ENCODE peak calls at places on chromosomes 16 and 17, in ten cellular contexts. T is trophoblast cell, B is sigmoid colon, G is fibroblast of lung, C is neural progenitor cell, E is cardiac muscle cell, U is tibial artery, A is ovary, X is SK-N-SH, S is left ventricle myocardium inferior. K is an unnamed sample.
A peak's percentile ranks its signal among the peaks of the same experiment; 100 is the strongest.

GRCh38 chr17:7249830-7250229 is 1.7 kb downstream of the CTDNEP1 start:
- DNase-seq in T (no peak), B (no peak), G (no peak), C (no peak), E (no peak), U (no peak), A (no peak), X (no peak), S (no peak), K (no peak)

GRCh38 chr17:6162216-6162615 is 92.0 kb downstream of the WSCD1 start:
- DNase-seq in T (no peak), B (no peak), G (no peak), C (peak; percentile 28), E (no peak), U (no peak), A (no peak), X (no peak), S (no peak), K (no peak)

GRCh38 chr16:58670177-58670576 is 14.4 kb downstream of the SLC38A7 start:
- DNase-seq in T (no peak), B (no peak), G (no peak), C (no peak), E (no peak), U (no peak), A (no peak), X (no peak), S (no peak), K (no peak)

GRCh38 chr17:79849953-79850352 is 10.7 kb upstream of the CBX4 start:
- DNase-seq in T (no peak), B (no peak), G (no peak), C (peak; percentile 84), E (no peak), U (no peak), A (no peak), X (no peak), S (no peak), K (no peak)

GRCh38 chr17:54749157-54749556 is 151.5 kb upstream of the TOM1L1 start:
- DNase-seq in T (no peak), B (no peak), G (no peak), C (peak; percentile 7), E (no peak), U (no peak), A (no peak), X (no peak), S (no peak), K (no peak)

GRCh38 chr16:55668337-55669281 is 12.8 kb downstream of the SLC6A2 start:
- DNase-seq in T (peak; percentile 99), B (no peak), G (no peak), C (no peak), E (no peak), U (no peak), A (no peak), X (no peak), S (no peak), K (no peak)

GRCh38 chr16:3028716-3029319 is 5.0 kb downstream of the THOC6 start:
- DNase-seq in T (no peak), B (no peak), G (no peak), C (no peak), E (no peak), U (no peak), A (no peak), X (no peak), S (no peak), K (no peak)

GRCh38 chr17:54968954-54969400 is 412 bp downstream of the STXBP4 start:
- DNase-seq in T (no peak), B (peak; percentile 70), G (peak; percentile 52), C (no peak), E (peak; percentile 53), U (no peak), A (no peak), X (peak; percentile 69), S (no peak), K (no peak)

GRCh38 chr16:55021595-55022475 is 91.2 kb downstream of the IRX5 start:
- DNase-seq in T (peak; percentile 13), B (no peak), G (no peak), C (peak; percentile 49), E (no peak), U (peak; percentile 28), A (no peak), X (no peak), S (no peak), K (no peak)

GRCh38 chr17:39836117-39836516 is 28.0 kb downstream of the IKZF3 start:
- DNase-seq in T (no peak), B (no peak), G (no peak), C (no peak), E (no peak), U (no peak), A (no peak), X (no peak), S (no peak), K (no peak)

GRCh38 chr16:81575834-81576233 is 131.2 kb downstream of the CMIP start:
- DNase-seq in T (peak; percentile 96), B (no peak), G (no peak), C (no peak), E (no peak), U (no peak), A (no peak), X (no peak), S (no peak), K (no peak)

GRCh38 chr17:74930535-74931036 is 5.1 kb upstream of the OTOP3 start:
- DNase-seq in T (no peak), B (no peak), G (no peak), C (no peak), E (no peak), U (no peak), A (no peak), X (no peak), S (no peak), K (no peak)

GRCh38 chr17:74923538-74924249 is 379 bp upstream of the OTOP2 start:
- DNase-seq in T (peak; percentile 81), B (no peak), G (peak; percentile 28), C (peak; percentile 76), E (peak; percentile 70), U (no peak), A (peak; percentile 73), X (peak; percentile 98), S (peak; percentile 60), K (peak; percentile 61)

GRCh38 chr17:74925242-74925641 is 1.2 kb downstream of the OTOP2 start:
- DNase-seq in T (no peak), B (no peak), G (no peak), C (no peak), E (no peak), U (no peak), A (no peak), X (no peak), S (no peak), K (no peak)

GRCh38 chr17:74924250-74924948 is at the start of gene OTOP2:
- DNase-seq in T (peak; percentile 9), B (no peak), G (no peak), C (peak; percentile 38), E (no peak), U (peak; percentile 74), A (no peak), X (peak; percentile 67), S (peak; percentile 35), K (no peak)

GRCh38 chr17:74928786-74929185 is 4.7 kb downstream of the OTOP2 start:
- DNase-seq in T (no peak), B (no peak), G (no peak), C (no peak), E (no peak), U (no peak), A (no peak), X (no peak), S (no peak), K (no peak)
- H3K4me1 ChIP-seq in T (no peaks in the 10 kb centered on the region), B (no peaks in the 10 kb centered on the region), G (no peaks in the 10 kb centered on the region), C (peaks cover 9% of the 10 kb centered on the region), E (no peaks in the 10 kb centered on the region), U (peaks cover 11% of the 10 kb centered on the region), A (no peaks in the 10 kb centered on the region), X (no peaks in the 10 kb centered on the region), S (peaks cover 11% of the 10 kb centered on the region), K (peaks cover 11% of the 10 kb centered on the region)

GRCh38 chr17:1082579-1082978 is 85.7 kb downstream of the TIMM22 start:
- DNase-seq in T (no peak), B (no peak), G (peak; percentile 79), C (no peak), E (no peak), U (no peak), A (no peak), X (no peak), S (no peak), K (no peak)
- H3K27ac ChIP-seq in T (no peak overlapping the region), B (peak overlapping the region; percentile 66), G (no peak overlapping the region), C (no peak overlapping the region), E (no peak overlapping the region), U (no peak overlapping the region), A (no peak overlapping the region), X (no peak overlapping the region), S (peak overlapping the region; percentile 52), K (no peak overlapping the region)

DNA sequence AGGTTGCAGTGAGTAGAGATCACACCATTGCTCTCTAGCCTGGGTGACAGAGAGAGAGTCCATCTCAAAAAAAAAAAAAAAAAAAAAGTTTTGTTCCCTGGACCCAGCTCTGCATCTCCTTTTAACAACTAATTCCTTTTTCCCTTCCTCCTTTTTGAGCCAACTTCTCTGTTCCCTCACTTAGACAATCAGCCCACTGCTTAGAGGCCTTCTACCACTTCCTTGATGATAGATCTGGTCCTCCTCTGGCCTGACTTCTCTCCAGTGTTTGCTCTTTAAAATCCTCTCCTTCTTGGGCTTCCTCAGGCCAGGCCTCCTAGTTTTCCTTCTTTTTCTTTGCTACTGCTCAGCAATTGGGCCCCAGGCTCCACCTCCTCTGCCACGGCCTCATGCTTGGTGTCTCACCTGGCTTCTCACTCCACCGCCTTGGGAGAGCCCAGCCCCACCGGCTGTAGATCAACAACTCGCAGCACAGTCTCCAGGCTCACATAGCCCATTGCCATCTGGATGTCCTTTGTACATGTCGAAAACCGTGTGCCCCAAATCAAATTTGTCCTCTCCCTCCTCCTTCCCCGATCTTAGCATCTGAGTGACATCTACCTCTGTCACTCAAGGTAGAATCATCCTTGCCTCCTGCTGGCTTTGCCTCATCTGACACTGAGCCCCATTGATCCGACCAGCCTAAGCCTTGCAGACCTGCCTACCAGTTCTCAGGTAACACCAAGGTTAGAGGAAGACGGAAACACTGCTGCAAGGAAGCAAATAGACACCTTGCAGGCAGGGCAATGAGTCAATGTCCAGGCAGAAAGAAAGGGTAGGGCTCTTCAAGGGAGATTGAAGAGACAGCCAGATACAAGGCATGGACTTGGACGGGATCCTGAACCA is 17.4 kb downstream of the ARHGAP27 start:
- DNase-seq in T (no peak), B (no peak), G (no peak), C (no peak), E (no peak), U (no peak), A (no peak), X (no peak), S (no peak), K (no peak)
- H3K4me1 ChIP-seq in T (peaks cover 3% of the 10 kb centered on the region), B (no peaks in the 10 kb centered on the region), G (no peaks in the 10 kb centered on the region), C (peaks cover 6% of the 10 kb centered on the region), E (peaks cover 8% of the 10 kb centered on the region), U (no peaks in the 10 kb centered on the region), A (no peaks in the 10 kb centered on the region), X (no peaks in the 10 kb centered on the region), S (peaks cover 69% of the 10 kb centered on the region), K (peaks cover 54% of the 10 kb centered on the region)

DNA sequence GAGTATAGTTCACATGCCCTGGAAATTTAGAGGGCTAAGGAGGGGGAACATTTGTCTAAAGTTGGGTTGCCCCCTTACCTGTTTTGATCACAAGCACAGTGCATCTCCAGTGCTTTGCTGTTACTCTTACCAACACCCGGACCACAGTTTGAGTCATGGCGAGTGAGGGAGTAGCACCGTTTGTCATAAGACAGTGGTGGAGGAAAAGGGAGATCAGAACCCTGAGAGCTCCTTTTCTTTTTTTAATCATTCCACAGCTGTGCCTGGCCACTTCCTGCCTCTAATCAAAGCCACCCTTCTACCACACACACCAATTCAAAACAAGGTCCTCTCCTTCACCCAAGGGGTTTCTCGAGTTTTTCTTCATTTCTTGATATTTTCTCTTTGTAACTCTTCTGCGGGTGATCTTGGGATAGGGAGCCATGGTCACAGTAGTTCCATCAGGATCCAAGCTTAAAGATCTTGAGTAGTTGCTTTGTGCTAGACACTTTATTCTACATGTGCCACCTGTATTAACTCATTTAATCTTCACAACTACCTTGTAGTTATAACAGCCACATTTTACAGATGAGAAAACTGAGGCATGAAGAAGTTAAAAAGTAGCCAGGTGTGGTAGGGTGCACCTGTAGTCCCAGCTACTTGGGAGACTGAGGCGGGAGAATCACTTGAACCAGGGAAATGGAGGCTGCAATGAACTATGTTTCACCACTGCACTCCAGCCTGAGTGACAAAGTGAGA is 5.0 kb upstream of the MYL4 start:
- DNase-seq in T (no peak), B (no peak), G (no peak), C (no peak), E (no peak), U (no peak), A (no peak), X (no peak), S (no peak), K (no peak)
- H3K27ac ChIP-seq in T (no peak overlapping the region), B (peak overlapping the region; percentile 43), G (no peak overlapping the region), C (no peak overlapping the region), E (peak overlapping the region; percentile 100), U (peak overlapping the region; percentile 75), A (no peak overlapping the region), X (no peak overlapping the region), S (peak overlapping the region; percentile 80), K (peak overlapping the region; percentile 84)